ENCODE peak calls at places on chromosomes 1 and 21, in five cellular contexts. M is astrocyte of the spinal cord; K is CD4-positive, CD25-positive, alpha-beta regulatory T cell; F is psoas muscle; V is endothelial cell of umbilical vein. C is an unnamed sample.

GRCh38 chr1:36305915-36306209 is 306 bp upstream of the SH3D21 start:
- DNase-seq in M (no peak), V (no peak), F (no peak), K (no peak), C (no peak)

GRCh38 chr1:185017338-185017737 is 28.0 kb upstream of the RNF2 start:
- DNase-seq in K (no peak), F (no peak), M (peak; percentile 92), V (peak; percentile 47), C (peak; percentile 34)

GRCh38 chr1:177959793-177960515 is 9.9 kb downstream of the SEC16B start:
- DNase-seq in F (no peak), V (peak; percentile 26), K (no peak), M (peak; percentile 48), C (no peak)

GRCh38 chr1:46522184-46522968 is 29.1 kb downstream of the KNCN start:
- DNase-seq in V (no peak), K (peak; percentile 42), F (peak; percentile 64), M (peak; percentile 89), C (peak; percentile 89)

GRCh38 chr1:147500309-147500839 is 40.9 kb upstream of the BCL9 start:
- DNase-seq in K (no peak), V (no peak), M (no peak), F (no peak), C (no peak)

GRCh38 chr1:100034465-100034864 is 64.7 kb downstream of the SLC35A3 start:
- DNase-seq in K (peak; percentile 61), M (peak; percentile 35), F (no peak), V (peak; percentile 51), C (no peak)

GRCh38 chr1:168300626-168301025 is 19.9 kb downstream of the TBX19 start:
- DNase-seq in F (no peak), K (no peak), V (no peak), M (no peak), C (no peak)

GRCh38 chr21:38544681-38545080 is 46.4 kb upstream of the ERG start:
- DNase-seq in M (no peak), K (no peak), F (no peak), V (no peak), C (no peak)

GRCh38 chr21:20443558-20444155 is 554.6 kb upstream of the NCAM2 start:
- DNase-seq in F (no peak), K (peak; percentile 0), V (no peak), M (no peak), C (no peak)

GRCh38 chr1:204714861-204715511 is 29.4 kb upstream of the LRRN2 start:
- DNase-seq in F (no peak), M (no peak), V (no peak), K (no peak), C (no peak)
- H3K4me3 ChIP-seq in F (no peak overlapping the region), M (no peak overlapping the region), V (no peak overlapping the region), K (no peak overlapping the region), C (no peak overlapping the region)

GRCh38 chr1:215900684-215901083 is 333.6 kb downstream of the KCTD3 start:
- DNase-seq in F (no peak), V (no peak), M (no peak), K (no peak), C (no peak)
- H3K4me3 ChIP-seq in F (no peak overlapping the region), V (no peak overlapping the region), M (no peak overlapping the region), K (no peak overlapping the region), C (no peak overlapping the region)

GRCh38 chr1:61101461-61102440 is 19.4 kb downstream of the NFIA start:
- DNase-seq in V (no peak), M (no peak), F (no peak), K (no peak), C (no peak)
- H3K4me3 ChIP-seq in V (no peak overlapping the region), M (no peak overlapping the region), F (peak overlapping the region; percentile 64), K (no peak overlapping the region), C (no peak overlapping the region)

GRCh38 chr1:198653815-198654413 is 15.1 kb downstream of the PTPRC start:
- DNase-seq in F (no peak), V (no peak), M (no peak), K (peak; percentile 48), C (no peak)

GRCh38 chr1:198660341-198661056 is 21.7 kb downstream of the PTPRC start:
- DNase-seq in K (no peak), M (no peak), F (no peak), V (no peak), C (no peak)

GRCh38 chr1:198657550-198658064 is 18.8 kb downstream of the PTPRC start:
- DNase-seq in V (peak; percentile 66), K (peak; percentile 78), M (peak; percentile 96), F (no peak), C (no peak)

GRCh38 chr1:198655464-198656121 is 16.8 kb downstream of the PTPRC start:
- DNase-seq in M (no peak), K (no peak), F (no peak), V (no peak), C (no peak)

DNA sequence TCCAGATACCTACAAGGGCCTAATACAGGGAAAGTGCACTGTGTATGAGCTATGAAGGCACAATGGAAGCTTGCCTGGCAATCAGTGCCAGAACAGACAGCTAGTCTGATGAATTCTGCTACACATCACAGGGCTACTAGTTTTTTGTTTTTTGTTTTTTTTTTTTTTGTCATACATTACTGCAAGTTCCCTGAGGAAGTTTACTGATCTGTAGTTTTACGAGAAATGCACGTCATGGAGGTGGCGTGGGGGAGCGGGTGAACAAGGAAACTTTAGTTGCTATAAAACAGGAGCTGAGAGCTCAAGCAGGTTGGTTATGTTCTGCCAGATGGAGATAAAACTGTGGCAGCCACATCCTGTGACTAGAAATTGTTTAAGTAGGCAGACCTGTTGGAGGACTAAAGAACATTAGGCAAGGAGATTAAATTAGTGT is 17.7 kb downstream of the PTPRC start:
- DNase-seq in F (no peak), V (no peak), K (peak; percentile 88), M (no peak), C (no peak)
- H3K4me3 ChIP-seq in F (no peak overlapping the region), V (no peak overlapping the region), K (peak overlapping the region; percentile 100), M (no peak overlapping the region), C (no peak overlapping the region)

GRCh38 chr1:167150434-167150833 is 56.6 kb downstream of the STYXL2 start:
- DNase-seq in M (no peak), V (no peak), F (no peak), K (no peak), C (no peak)
- H3K4me3 ChIP-seq in M (no peak overlapping the region), V (no peak overlapping the region), F (no peak overlapping the region), K (no peak overlapping the region), C (no peak overlapping the region)

DNA sequence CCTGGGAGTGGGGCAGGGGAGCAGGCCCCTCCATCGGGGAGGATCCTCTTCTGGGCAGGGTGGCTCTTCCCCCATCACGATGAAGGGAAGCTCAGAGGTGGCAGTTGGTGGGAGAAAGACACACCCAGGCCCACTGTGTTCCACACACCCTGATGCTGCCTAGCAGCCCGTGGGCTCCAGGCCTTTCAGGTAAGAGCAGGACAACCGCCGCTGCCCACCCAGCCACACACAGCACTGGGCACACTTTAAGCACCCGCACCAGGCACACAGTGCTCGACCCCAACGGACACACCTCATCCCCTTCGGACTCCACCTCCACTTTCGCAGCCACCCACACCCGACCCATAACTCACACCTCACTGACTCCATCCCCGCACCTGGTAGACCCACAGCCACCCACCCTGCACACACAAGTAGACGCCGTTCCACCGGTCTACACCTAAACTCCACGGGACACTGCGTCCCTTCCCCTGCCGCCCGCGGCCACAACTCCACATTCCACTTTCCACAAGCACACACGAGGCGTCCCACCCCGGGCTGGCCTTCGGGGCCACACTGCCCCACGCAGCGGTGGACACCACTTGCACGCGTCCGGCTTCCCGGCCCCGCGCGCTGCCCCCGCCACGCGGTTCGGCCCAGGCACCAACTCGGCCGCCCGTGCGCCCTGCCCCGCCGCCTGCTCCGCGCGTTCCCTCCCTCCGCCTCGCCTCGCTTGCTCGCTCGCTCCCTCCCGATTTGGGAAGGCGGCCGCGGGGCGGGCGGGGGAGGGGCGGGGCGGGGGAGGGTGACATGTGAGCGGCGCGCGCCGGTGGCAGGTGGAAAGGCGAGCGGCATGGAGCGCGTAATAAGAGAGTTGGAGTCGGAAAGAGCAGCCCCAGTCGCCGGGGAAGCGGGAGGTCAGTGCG is at the start of gene KCNQ4:
- DNase-seq in K (no peak), M (no peak), V (no peak), F (peak; percentile 86), C (no peak)
- H3K4me3 ChIP-seq in K (no peak within 1 kb of the TSS), M (peak within 1 kb of the TSS; percentile 17), V (peak within 1 kb of the TSS; percentile 9), F (peak within 1 kb of the TSS; percentile 74), C (peak within 1 kb of the TSS; percentile 39)